ENCODE peak calls at places on chromosomes 7 and 10, in five cellular contexts. X is fibroblast of lung, E is HCT116, G is astrocyte, W is mesenchymal stem cell. C is an unnamed sample.

GRCh38 chr10:47139121-47139520 is 160.9 kb upstream of the GDF10 start:
- DNase-seq in E (no peak), X (no peak), W (no peak), G (no peak), C (no peak)

GRCh38 chr10:93580824-93581223 is 14.4 kb downstream of the FFAR4 start:
- DNase-seq in X (peak), E (no peak), W (peak), G (peak), C (no peak)

GRCh38 chr7:116510795-116511194 is 11.3 kb downstream of the CAV2 start:
- DNase-seq in W (no peak), G (no peak), X (no peak), E (no peak), C (no peak)

GRCh38 chr7:92810242-92810611 is 26.1 kb downstream of the CDK6 start:
- DNase-seq in E (no peak), G (peak), W (peak), X (no peak), C (no peak)

GRCh38 chr10:16809074-16809718 is 8.0 kb downstream of the RSU1 start:
- DNase-seq in X (peak), E (peak), W (peak), G (no peak), C (peak)

GRCh38 chr10:96257944-96258343 is 13.4 kb downstream of the BLNK start:
- DNase-seq in X (no peak), W (no peak), E (no peak), G (no peak), C (no peak)

GRCh38 chr7:110973566-110973965 is 117.4 kb upstream of the LRRN3 start:
- DNase-seq in W (no peak), E (no peak), G (no peak), X (no peak), C (no peak)

GRCh38 chr7:82051641-82052040 is 281.8 kb upstream of the HGF start:
- DNase-seq in X (no peak), W (peak), G (no peak), E (no peak), C (no peak)

GRCh38 chr10:61452229-61452651 is 941 bp downstream of the TMEM26 start:
- DNase-seq in E (no peak), X (peak), G (peak), W (peak), C (no peak)

GRCh38 chr10:117900280-117900679 is 146.5 kb downstream of the RAB11FIP2 start:
- DNase-seq in E (no peak), X (no peak), G (no peak), W (no peak), C (no peak)

GRCh38 chr10:90319188-90319914 is 538.5 kb downstream of the HTR7 start:
- DNase-seq in W (peak), X (peak), E (peak), G (peak), C (no peak)

GRCh38 chr10:111865550-111865949 is 318.0 kb downstream of the GPAM start:
- DNase-seq in W (no peak), E (no peak), X (no peak), G (no peak), C (no peak)

GRCh38 chr10:131093346-131093745 is 218.2 kb downstream of the TCERG1L start:
- DNase-seq in X (no peak), E (no peak), W (no peak), G (no peak), C (no peak)

GRCh38 chr10:114024876-114025609 is 18.6 kb upstream of the ADRB1 start:
- DNase-seq in G (no peak), W (peak), X (peak), E (no peak), C (peak)

GRCh38 chr7:28573059-28573553 is 160.8 kb downstream of the CREB5 start:
- DNase-seq in W (no peak), X (peak), E (no peak), G (peak), C (peak)

GRCh38 chr7:2941201-2941859 is 97.2 kb upstream of the GNA12 start:
- DNase-seq in W (no peak), X (no peak), E (no peak), G (no peak), C (no peak)

GRCh38 chr10:61828034-61828433 is 73.5 kb upstream of the ARID5B start:
- DNase-seq in G (no peak), E (no peak), X (no peak), W (no peak), C (no peak)

GRCh38 chr7:42125321-42125720 is 111.7 kb downstream of the GLI3 start:
- DNase-seq in W (no peak), G (no peak), X (no peak), E (no peak), C (no peak)

GRCh38 chr7:53326634-53327033 is 291.2 kb downstream of the POM121L12 start:
- DNase-seq in X (no peak), E (no peak), G (no peak), W (no peak), C (no peak)

GRCh38 chr10:28331821-28332220 is 29.0 kb upstream of the MPP7 start:
- DNase-seq in E (no peak), W (peak), X (peak), G (peak), C (no peak)

GRCh38 chr7:106329971-106330733 is 45.4 kb upstream of the NAMPT start:
- DNase-seq in W (peak), E (no peak), G (peak), X (peak), C (no peak)

GRCh38 chr7:106277976-106278375 is 6.8 kb downstream of the NAMPT start:
- DNase-seq in E (no peak), W (peak), G (peak), X (no peak), C (no peak)

GRCh38 chr10:6297951-6298381 is 95.2 kb downstream of the PFKFB3 start:
- DNase-seq in G (peak), X (no peak), E (no peak), W (peak), C (no peak)

GRCh38 chr7:143380264-143380645 is 890 bp upstream of the ZYX start:
- DNase-seq in X (peak), W (peak), G (peak), E (peak), C (peak)

GRCh38 chr7:128892521-128893250 is 17.8 kb downstream of the KCP start:
- DNase-seq in G (no peak), X (no peak), W (no peak), E (no peak), C (no peak)

GRCh38 chr7:94856643-94857042 is 50.8 kb upstream of the PPP1R9A start:
- DNase-seq in W (no peak), E (no peak), X (no peak), G (peak), C (no peak)

GRCh38 chr7:156836443-156836842 is 56.5 kb downstream of the LMBR1 start:
- DNase-seq in W (peak), X (no peak), G (no peak), E (no peak), C (no peak)

GRCh38 chr10:86918022-86918471 is 39.4 kb downstream of the MMRN2 start:
- DNase-seq in E (no peak), X (peak), G (peak), W (peak), C (no peak)

GRCh38 chr7:117871778-117872538 is 1.3 kb downstream of the CTTNBP2 start:
- DNase-seq in X (peak), E (no peak), G (no peak), W (peak), C (no peak)

GRCh38 chr10:6365384-6365783 is 162.7 kb downstream of the PFKFB3 start:
- DNase-seq in W (no peak), E (no peak), X (no peak), G (peak), C (no peak)

GRCh38 chr10:46555366-46555712 is 1.1 kb downstream of the GPRIN2 start:
- DNase-seq in E (no peak), W (no peak), X (no peak), G (no peak), C (no peak)

GRCh38 chr10:105252908-105253307 is 611.8 kb downstream of the SORCS3 start:
- DNase-seq in W (no peak), X (no peak), G (no peak), E (no peak), C (no peak)

GRCh38 chr10:84291389-84291788 is 37.0 kb upstream of the CCSER2 start:
- DNase-seq in X (peak), G (peak), E (no peak), W (peak), C (no peak)

GRCh38 chr7:156368459-156368858 is 272.1 kb upstream of the RNF32 start:
- DNase-seq in G (no peak), X (no peak), E (no peak), W (no peak), C (no peak)

GRCh38 chr7:24959735-24960485 is 20.1 kb downstream of the OSBPL3 start:
- DNase-seq in G (peak), X (no peak), E (no peak), W (no peak), C (no peak)

GRCh38 chr10:114492351-114493037 is 88.2 kb upstream of the AFAP1L2 start:
- DNase-seq in E (no peak), G (peak), X (no peak), W (no peak), C (peak)

GRCh38 chr10:61975107-61975932 is 73.8 kb downstream of the ARID5B start:
- DNase-seq in E (no peak), W (peak), X (peak), G (peak), C (no peak)

GRCh38 chr7:47888371-47889265 is 59.6 kb downstream of the PKD1L1 start:
- DNase-seq in G (no peak), W (no peak), X (no peak), E (no peak), C (no peak)

GRCh38 chr10:61285749-61286148 is 167.4 kb downstream of the TMEM26 start:
- DNase-seq in W (no peak), X (peak), G (peak), E (no peak), C (no peak)

GRCh38 chr7:47170516-47170915 is 411.4 kb downstream of the TNS3 start:
- DNase-seq in G (no peak), W (no peak), E (no peak), X (peak), C (peak)

GRCh38 chr7:39044489-39044888 is 66.8 kb downstream of the POU6F2 start:
- DNase-seq in E (no peak), G (no peak), X (no peak), W (no peak), C (no peak)
- H2AFZ ChIP-seq in E (no peak), G (no peak), X (no peak), W (no peak), C (no peak)

GRCh38 chr7:68689087-68689433 is 909.2 kb upstream of the AUTS2 start:
- DNase-seq in W (no peak), X (no peak), E (no peak), G (no peak), C (no peak)
- H2AFZ ChIP-seq in W (no peak), X (no peak), E (no peak), G (no peak), C (no peak)

GRCh38 chr7:108094375-108094774 is 35.8 kb downstream of the LAMB4 start:
- DNase-seq in X (peak), W (peak), G (peak), E (no peak), C (no peak)
- H2AFZ ChIP-seq in X (no peak), W (no peak), G (no peak), E (no peak), C (no peak)

GRCh38 chr10:4383683-4384082 is 442.3 kb upstream of the AKR1E2 start:
- DNase-seq in G (peak), W (peak), X (peak), E (no peak), C (no peak)
- H2AFZ ChIP-seq in G (peak), W (no peak), X (no peak), E (no peak), C (no peak)

GRCh38 chr7:152313879-152314604 is 121.8 kb downstream of the KMT2C start:
- DNase-seq in W (peak), X (peak), G (peak), E (peak), C (peak)
- H2AFZ ChIP-seq in W (no peak), X (no peak), G (no peak), E (no peak), C (no peak)

GRCh38 chr7:103967401-103967800 is 22.1 kb downstream of the RELN start:
- DNase-seq in G (no peak), X (no peak), E (no peak), W (no peak), C (no peak)
- H2AFZ ChIP-seq in G (no peak), X (no peak), E (no peak), W (no peak), C (no peak)

DNA sequence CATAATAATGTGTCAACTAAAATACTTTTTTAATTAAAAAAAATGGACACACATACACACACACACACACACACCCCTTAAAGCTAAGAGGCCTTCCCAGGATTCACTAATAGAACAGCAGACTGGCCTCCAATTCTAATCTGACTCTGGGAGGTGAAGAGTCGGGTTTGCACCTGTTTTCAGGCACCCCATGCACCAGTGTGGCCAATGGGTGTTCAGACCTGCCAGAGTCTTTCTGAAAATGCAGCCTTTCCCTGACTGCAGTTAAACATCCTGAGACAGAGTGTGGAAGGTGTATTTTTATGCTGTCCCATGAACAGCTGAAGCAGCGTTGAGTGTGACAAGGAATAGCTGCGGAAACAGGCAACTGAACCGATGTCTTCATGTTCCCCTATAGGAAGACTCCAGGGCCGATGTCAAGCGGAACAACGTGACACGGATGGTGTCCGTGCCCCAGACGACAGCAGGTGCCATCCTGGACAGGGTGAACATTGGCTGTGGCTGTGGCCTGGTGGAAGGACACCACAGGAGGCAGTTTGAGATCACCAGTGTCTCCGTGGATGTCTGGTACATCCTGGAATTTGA is 74.6 kb upstream of the LYZL2 start:
- DNase-seq in X (no peak), E (no peak), W (no peak), G (no peak), C (peak)
- H2AFZ ChIP-seq in X (no peak), E (no peak), W (no peak), G (no peak), C (no peak)